ENCODE peak calls at places on chromosomes 5 and 9, in four cellular contexts. One of them, this sample, is unnamed. For H3K4me1 and H3K36me3, the result is how much of the 10 kb centered on the place peaks cover.

GRCh38 chr9:132670816-132671371 is 630 bp downstream of the GTF3C4 start:
- DNase-seq in astrocyte: no peak
- DNase-seq in gastrocnemius medialis: no peak
- DNase-seq in small intestine: peak
- DNase-seq in this sample: peak

GRCh38 chr9:99181621-99182020 is 40.1 kb downstream of the ALG2 start:
- DNase-seq in astrocyte: peak
- DNase-seq in gastrocnemius medialis: no peak
- DNase-seq in small intestine: no peak
- DNase-seq in this sample: no peak

GRCh38 chr9:72351538-72352453 is 13.2 kb downstream of the ZFAND5 start:
- DNase-seq in astrocyte: peak
- DNase-seq in gastrocnemius medialis: peak
- DNase-seq in small intestine: no peak
- DNase-seq in this sample: no peak

GRCh38 chr9:130952065-130952762 is 13.2 kb upstream of the FIBCD1 start:
- DNase-seq in astrocyte: no peak
- DNase-seq in gastrocnemius medialis: no peak
- DNase-seq in small intestine: peak
- DNase-seq in this sample: peak

GRCh38 chr5:133433133-133433532 is 179.2 kb downstream of the FSTL4 start:
- DNase-seq in astrocyte: no peak
- DNase-seq in gastrocnemius medialis: no peak
- DNase-seq in small intestine: no peak
- DNase-seq in this sample: no peak

GRCh38 chr5:92729088-92729487 is 851.9 kb downstream of the NR2F1-AS1 start:
- DNase-seq in astrocyte: no peak
- DNase-seq in gastrocnemius medialis: no peak
- DNase-seq in small intestine: no peak
- DNase-seq in this sample: no peak

GRCh38 chr5:91212336-91213092 is 170.6 kb downstream of the ARRDC3 start:
- DNase-seq in astrocyte: peak
- DNase-seq in gastrocnemius medialis: no peak
- DNase-seq in small intestine: peak
- DNase-seq in this sample: peak

GRCh38 chr9:91067306-91067860 is 265.8 kb downstream of the SYK start:
- DNase-seq in astrocyte: no peak
- DNase-seq in gastrocnemius medialis: no peak
- DNase-seq in small intestine: no peak
- DNase-seq in this sample: no peak

GRCh38 chr9:113675475-113675941 is 200.6 kb upstream of the ZNF618 start:
- DNase-seq in astrocyte: peak
- DNase-seq in gastrocnemius medialis: peak
- DNase-seq in small intestine: no peak
- DNase-seq in this sample: peak

GRCh38 chr9:107615325-107615724 is 125.8 kb upstream of the KLF4 start:
- DNase-seq in astrocyte: no peak
- DNase-seq in gastrocnemius medialis: no peak
- DNase-seq in small intestine: no peak
- DNase-seq in this sample: no peak

GRCh38 chr5:96079075-96079474 is 117.4 kb upstream of the ELL2 start:
- DNase-seq in astrocyte: peak
- DNase-seq in gastrocnemius medialis: peak
- DNase-seq in small intestine: no peak
- DNase-seq in this sample: no peak

GRCh38 chr5:152405145-152405544 is at the start of gene NMUR2:
- DNase-seq in astrocyte: no peak
- DNase-seq in gastrocnemius medialis: no peak
- DNase-seq in small intestine: peak
- DNase-seq in this sample: no peak

GRCh38 chr9:36895744-36896260 is 138.3 kb downstream of the PAX5 start:
- DNase-seq in astrocyte: no peak
- DNase-seq in gastrocnemius medialis: no peak
- DNase-seq in small intestine: no peak
- DNase-seq in this sample: no peak

GRCh38 chr9:86328153-86328552 is 26.1 kb downstream of the TUT7 start:
- DNase-seq in astrocyte: no peak
- DNase-seq in gastrocnemius medialis: no peak
- DNase-seq in small intestine: no peak
- DNase-seq in this sample: no peak

GRCh38 chr5:68843600-68844342 is 250.0 kb upstream of the SLC30A5 start:
- DNase-seq in astrocyte: no peak
- DNase-seq in gastrocnemius medialis: no peak
- DNase-seq in small intestine: peak
- DNase-seq in this sample: no peak

GRCh38 chr9:111632051-111632450 is 917 bp downstream of the DNAJC25 start:
- DNase-seq in astrocyte: no peak
- DNase-seq in gastrocnemius medialis: no peak
- DNase-seq in small intestine: no peak
- DNase-seq in this sample: no peak

GRCh38 chr9:122377241-122378164 is 6.7 kb downstream of the PTGS1 start:
- DNase-seq in astrocyte: no peak
- DNase-seq in gastrocnemius medialis: no peak
- DNase-seq in small intestine: no peak
- DNase-seq in this sample: no peak

GRCh38 chr9:118318770-118319443 is 614.7 kb downstream of the TLR4 start:
- DNase-seq in astrocyte: no peak
- DNase-seq in gastrocnemius medialis: no peak
- DNase-seq in small intestine: no peak
- DNase-seq in this sample: no peak

GRCh38 chr9:129026442-129027223 is 1.5 kb downstream of the SH3GLB2 start:
- DNase-seq in astrocyte: no peak
- DNase-seq in gastrocnemius medialis: no peak
- DNase-seq in small intestine: peak
- DNase-seq in this sample: peak
- H3K4me3 ChIP-seq in astrocyte: no peak
- H3K4me3 ChIP-seq in gastrocnemius medialis: peak
- H3K4me3 ChIP-seq in small intestine: no peak
- H3K4me3 ChIP-seq in this sample: peak

GRCh38 chr9:137074657-137075274 is 2.6 kb upstream of the UAP1L1 start:
- DNase-seq in astrocyte: no peak
- DNase-seq in gastrocnemius medialis: no peak
- DNase-seq in small intestine: no peak
- DNase-seq in this sample: peak
- H3K4me1 ChIP-seq in astrocyte: under half
- H3K4me1 ChIP-seq in gastrocnemius medialis: under half
- H3K4me1 ChIP-seq in small intestine: under half
- H3K4me1 ChIP-seq in this sample: under half

DNA sequence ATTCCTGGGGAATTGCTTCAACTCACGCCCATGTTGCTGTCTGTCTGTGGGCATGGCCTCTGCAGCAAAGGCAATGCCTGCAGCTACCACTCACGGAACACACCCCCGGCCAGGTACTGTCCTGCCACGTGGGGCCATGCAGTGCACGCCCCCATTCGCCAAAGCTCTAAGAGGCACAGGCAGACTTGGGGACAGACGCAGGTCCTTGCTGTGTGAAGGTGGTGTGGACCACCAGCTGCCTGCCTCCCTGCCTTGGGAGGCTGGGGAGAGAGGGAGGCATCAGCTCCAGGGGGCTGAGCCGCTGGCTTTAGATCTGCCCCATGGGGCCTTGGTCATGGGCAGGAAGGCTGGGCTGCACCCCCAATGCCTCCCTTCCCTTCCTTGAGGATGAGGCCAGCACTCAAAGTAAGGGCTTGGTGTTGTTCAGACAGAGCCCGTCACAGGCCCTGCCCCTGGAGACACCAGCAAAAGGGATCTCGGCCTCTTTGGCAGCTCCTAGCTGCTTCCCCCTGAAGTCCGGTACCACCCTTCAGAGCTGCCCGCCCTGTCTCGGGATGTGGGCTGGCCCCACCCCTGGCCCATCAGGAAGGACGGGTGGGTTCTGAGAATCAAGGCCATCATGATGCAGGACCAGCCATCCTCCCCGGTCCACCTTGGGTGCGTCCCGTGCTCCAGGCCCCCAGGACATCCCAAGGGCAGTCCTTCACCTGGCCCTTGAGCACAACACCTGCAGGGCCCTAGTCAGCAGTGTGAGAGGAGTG is 2.3 kb downstream of the GRIN1 start:
- DNase-seq in astrocyte: no peak
- DNase-seq in gastrocnemius medialis: no peak
- DNase-seq in small intestine: no peak
- DNase-seq in this sample: no peak
- H3K36me3 ChIP-seq in astrocyte: under half
- H3K36me3 ChIP-seq in gastrocnemius medialis: under half
- H3K36me3 ChIP-seq in small intestine: under half
- H3K36me3 ChIP-seq in this sample: under half

GRCh38 chr5:101788797-101789196 is 507.3 kb downstream of the SLCO4C1 start:
- DNase-seq in astrocyte: no peak
- DNase-seq in gastrocnemius medialis: no peak
- DNase-seq in small intestine: no peak
- DNase-seq in this sample: no peak

GRCh38 chr5:101782352-101783087 is 513.6 kb downstream of the SLCO4C1 start:
- DNase-seq in astrocyte: no peak
- DNase-seq in gastrocnemius medialis: no peak
- DNase-seq in small intestine: no peak
- DNase-seq in this sample: no peak

GRCh38 chr5:101785090-101785489 is 511.0 kb downstream of the SLCO4C1 start:
- DNase-seq in astrocyte: no peak
- DNase-seq in gastrocnemius medialis: no peak
- DNase-seq in small intestine: no peak
- DNase-seq in this sample: no peak

DNA sequence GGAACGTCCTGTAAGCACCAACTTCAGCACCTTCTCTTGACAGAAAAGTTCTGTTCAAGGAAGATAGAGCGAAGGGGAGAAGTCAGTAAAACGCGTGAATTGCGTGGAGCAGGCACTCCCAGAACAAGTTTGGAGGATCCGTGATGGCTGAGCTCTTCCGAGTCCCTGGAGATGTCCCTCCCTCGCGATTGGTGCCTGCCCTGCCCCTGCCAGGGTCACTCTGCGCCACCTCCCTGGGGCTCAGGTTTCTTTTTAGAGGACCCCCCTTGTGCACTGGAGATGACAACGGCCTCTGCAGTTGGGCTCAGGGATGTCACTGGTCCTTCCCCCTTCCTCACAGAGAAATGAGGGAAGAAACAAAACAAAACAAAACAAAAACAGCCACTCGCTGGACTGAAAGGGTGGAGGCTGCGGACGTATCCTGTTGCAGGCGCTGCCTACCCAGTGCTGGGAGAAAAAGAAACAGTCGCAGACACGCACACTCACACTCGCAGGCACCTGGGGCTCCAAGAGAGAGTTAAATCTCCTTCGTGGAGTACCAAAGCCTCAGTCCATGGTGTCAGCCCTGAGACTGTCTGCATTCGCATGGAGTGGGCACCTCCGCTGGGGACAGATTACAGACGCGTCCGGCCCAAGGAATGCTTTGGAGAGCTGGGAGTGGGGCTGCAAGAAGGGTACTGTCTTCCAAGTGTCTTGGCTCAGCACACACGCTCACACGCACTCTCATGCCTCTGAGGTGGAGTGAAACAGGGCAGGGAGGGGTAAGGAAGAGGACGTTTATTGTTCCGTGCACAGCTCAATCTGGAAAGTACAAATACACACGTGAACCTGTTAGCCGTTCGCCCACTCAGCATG is 512.6 kb downstream of the SLCO4C1 start:
- DNase-seq in astrocyte: no peak
- DNase-seq in gastrocnemius medialis: no peak
- DNase-seq in small intestine: no peak
- DNase-seq in this sample: no peak
- H3K4me3 ChIP-seq in astrocyte: peak
- H3K4me3 ChIP-seq in gastrocnemius medialis: no peak
- H3K4me3 ChIP-seq in small intestine: no peak
- H3K4me3 ChIP-seq in this sample: peak

GRCh38 chr5:177474845-177475562 is 1.6 kb upstream of the DBN1 start:
- DNase-seq in astrocyte: no peak
- DNase-seq in gastrocnemius medialis: no peak
- DNase-seq in small intestine: no peak
- DNase-seq in this sample: no peak

GRCh38 chr5:177472460-177473441 is 683 bp downstream of the DBN1 start:
- DNase-seq in astrocyte: no peak
- DNase-seq in gastrocnemius medialis: no peak
- DNase-seq in small intestine: peak
- DNase-seq in this sample: no peak

GRCh38 chr5:177473461-177473991 is at the start of gene DBN1:
- DNase-seq in astrocyte: no peak
- DNase-seq in gastrocnemius medialis: no peak
- DNase-seq in small intestine: no peak
- DNase-seq in this sample: no peak

GRCh38 chr5:177475563-177476427 is 2.4 kb upstream of the DBN1 start:
- DNase-seq in astrocyte: peak
- DNase-seq in gastrocnemius medialis: no peak
- DNase-seq in small intestine: no peak
- DNase-seq in this sample: no peak

GRCh38 chr5:177474094-177474493 is 660 bp upstream of the DBN1 start:
- DNase-seq in astrocyte: no peak
- DNase-seq in gastrocnemius medialis: no peak
- DNase-seq in small intestine: no peak
- DNase-seq in this sample: no peak
- H3K4me1 ChIP-seq in astrocyte: half or more
- H3K4me1 ChIP-seq in gastrocnemius medialis: under half
- H3K4me1 ChIP-seq in small intestine: under half
- H3K4me1 ChIP-seq in this sample: under half

GRCh38 chr9:1910269-1910811 is 104.8 kb upstream of the SMARCA2 start:
- DNase-seq in astrocyte: no peak
- DNase-seq in gastrocnemius medialis: no peak
- DNase-seq in small intestine: no peak
- DNase-seq in this sample: no peak

GRCh38 chr9:1907465-1907864 is 107.7 kb upstream of the SMARCA2 start:
- DNase-seq in astrocyte: no peak
- DNase-seq in gastrocnemius medialis: no peak
- DNase-seq in small intestine: no peak
- DNase-seq in this sample: no peak

GRCh38 chr9:1913931-1914330 is 101.2 kb upstream of the SMARCA2 start:
- DNase-seq in astrocyte: no peak
- DNase-seq in gastrocnemius medialis: no peak
- DNase-seq in small intestine: no peak
- DNase-seq in this sample: no peak

GRCh38 chr9:1909322-1909721 is 105.8 kb upstream of the SMARCA2 start:
- DNase-seq in astrocyte: no peak
- DNase-seq in gastrocnemius medialis: no peak
- DNase-seq in small intestine: no peak
- DNase-seq in this sample: no peak
- H3K36me3 ChIP-seq in astrocyte: under half
- H3K36me3 ChIP-seq in gastrocnemius medialis: under half
- H3K36me3 ChIP-seq in small intestine: under half
- H3K36me3 ChIP-seq in this sample: under half

DNA sequence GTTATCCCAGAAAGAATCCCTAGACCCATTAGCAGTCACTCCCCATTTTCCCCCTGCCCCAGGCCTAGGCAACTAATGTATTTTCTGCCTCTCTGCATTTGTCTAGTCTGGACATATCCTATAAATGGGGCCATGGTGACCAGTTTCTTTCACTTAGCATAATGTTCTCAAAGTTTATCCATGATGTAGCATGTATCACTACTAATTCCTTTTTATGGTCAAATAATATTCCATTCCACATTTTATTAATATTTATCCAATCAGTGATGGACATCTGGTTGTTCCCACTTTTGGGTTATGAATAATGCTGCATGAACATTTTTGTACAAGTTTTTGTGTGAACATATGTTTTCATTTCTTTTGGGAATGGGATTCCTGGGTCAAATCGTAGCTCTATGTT is 1.5 kb downstream of the FCHO2 start:
- DNase-seq in astrocyte: no peak
- DNase-seq in gastrocnemius medialis: no peak
- DNase-seq in small intestine: no peak
- DNase-seq in this sample: no peak
- H3K4me3 ChIP-seq in astrocyte: peak
- H3K4me3 ChIP-seq in gastrocnemius medialis: peak
- H3K4me3 ChIP-seq in small intestine: no peak
- H3K4me3 ChIP-seq in this sample: peak

GRCh38 chr5:527646-528591 is 3.7 kb upstream of the SLC9A3 start:
- DNase-seq in astrocyte: no peak
- DNase-seq in gastrocnemius medialis: no peak
- DNase-seq in small intestine: no peak
- DNase-seq in this sample: no peak
- H3K4me1 ChIP-seq in astrocyte: under half
- H3K4me1 ChIP-seq in gastrocnemius medialis: under half
- H3K4me1 ChIP-seq in small intestine: under half
- H3K4me1 ChIP-seq in this sample: under half